ENCODE peak calls at places on chromosome 22, in ten cellular contexts. One of them, this sample, is unnamed.

GRCh38 chr22:23760056-23760455 is 2.7 kb upstream of the C22orf15 start:
- DNase-seq in stimulated activated CD4-positive, alpha-beta T cell treated with anti-CD3 and anti-CD28 coated beads, TNF-alpha, amount 100 ng/mL, for 24 hours: no peak
- DNase-seq in HuH-7.5: no peak
- DNase-seq in HT1080: no peak
- DNase-seq in coronary artery: no peak
- DNase-seq in kidney tubule cell: no peak
- DNase-seq in iris pigment epithelial cell: no peak
- DNase-seq in ovary: no peak
- DNase-seq in uterus: no peak
- DNase-seq in upper lobe of left lung: no peak
- DNase-seq in this sample: no peak

GRCh38 chr22:37747090-37747714 is 50.4 kb downstream of the TRIOBP start:
- DNase-seq in upper lobe of left lung: peak
- DNase-seq in kidney tubule cell: peak
- DNase-seq in uterus: peak
- DNase-seq in stimulated activated CD4-positive, alpha-beta T cell treated with anti-CD3 and anti-CD28 coated beads, TNF-alpha, amount 100 ng/mL, for 24 hours: no peak
- DNase-seq in iris pigment epithelial cell: peak
- DNase-seq in HT1080: peak
- DNase-seq in coronary artery: no peak
- DNase-seq in ovary: peak
- DNase-seq in HuH-7.5: no peak
- DNase-seq in this sample: no peak

GRCh38 chr22:30575011-30575671 is 676 bp upstream of the GAL3ST1 start:
- DNase-seq in uterus: peak
- DNase-seq in coronary artery: peak
- DNase-seq in kidney tubule cell: peak
- DNase-seq in stimulated activated CD4-positive, alpha-beta T cell treated with anti-CD3 and anti-CD28 coated beads, TNF-alpha, amount 100 ng/mL, for 24 hours: no peak
- DNase-seq in upper lobe of left lung: no peak
- DNase-seq in iris pigment epithelial cell: no peak
- DNase-seq in HT1080: no peak
- DNase-seq in HuH-7.5: peak
- DNase-seq in ovary: no peak
- DNase-seq in this sample: no peak

GRCh38 chr22:30879398-30879797 is 89.2 kb downstream of the MORC2 start:
- DNase-seq in HuH-7.5: no peak
- DNase-seq in upper lobe of left lung: no peak
- DNase-seq in HT1080: no peak
- DNase-seq in coronary artery: no peak
- DNase-seq in uterus: no peak
- DNase-seq in iris pigment epithelial cell: no peak
- DNase-seq in ovary: no peak
- DNase-seq in stimulated activated CD4-positive, alpha-beta T cell treated with anti-CD3 and anti-CD28 coated beads, TNF-alpha, amount 100 ng/mL, for 24 hours: no peak
- DNase-seq in kidney tubule cell: no peak
- DNase-seq in this sample: no peak

GRCh38 chr22:41524809-41525449 is 19.3 kb downstream of the POLR3H start:
- DNase-seq in upper lobe of left lung: peak
- DNase-seq in HuH-7.5: no peak
- DNase-seq in uterus: peak
- DNase-seq in ovary: peak
- DNase-seq in kidney tubule cell: peak
- DNase-seq in stimulated activated CD4-positive, alpha-beta T cell treated with anti-CD3 and anti-CD28 coated beads, TNF-alpha, amount 100 ng/mL, for 24 hours: no peak
- DNase-seq in iris pigment epithelial cell: peak
- DNase-seq in HT1080: no peak
- DNase-seq in coronary artery: no peak
- DNase-seq in this sample: no peak

GRCh38 chr22:40265783-40266182 is 80.5 kb upstream of the ADSL start:
- DNase-seq in ovary: no peak
- DNase-seq in stimulated activated CD4-positive, alpha-beta T cell treated with anti-CD3 and anti-CD28 coated beads, TNF-alpha, amount 100 ng/mL, for 24 hours: no peak
- DNase-seq in upper lobe of left lung: no peak
- DNase-seq in kidney tubule cell: peak
- DNase-seq in uterus: no peak
- DNase-seq in iris pigment epithelial cell: no peak
- DNase-seq in HuH-7.5: no peak
- DNase-seq in HT1080: peak
- DNase-seq in coronary artery: no peak
- DNase-seq in this sample: no peak

GRCh38 chr22:17243524-17243923 is 24.3 kb upstream of the ADA2 start:
- DNase-seq in stimulated activated CD4-positive, alpha-beta T cell treated with anti-CD3 and anti-CD28 coated beads, TNF-alpha, amount 100 ng/mL, for 24 hours: no peak
- DNase-seq in kidney tubule cell: peak
- DNase-seq in ovary: no peak
- DNase-seq in coronary artery: no peak
- DNase-seq in upper lobe of left lung: no peak
- DNase-seq in iris pigment epithelial cell: peak
- DNase-seq in uterus: no peak
- DNase-seq in HT1080: peak
- DNase-seq in HuH-7.5: no peak
- DNase-seq in this sample: no peak

GRCh38 chr22:45553333-45554039 is 50.8 kb downstream of the FBLN1 start:
- DNase-seq in iris pigment epithelial cell: peak
- DNase-seq in ovary: peak
- DNase-seq in HT1080: peak
- DNase-seq in stimulated activated CD4-positive, alpha-beta T cell treated with anti-CD3 and anti-CD28 coated beads, TNF-alpha, amount 100 ng/mL, for 24 hours: peak
- DNase-seq in coronary artery: peak
- DNase-seq in uterus: peak
- DNase-seq in upper lobe of left lung: peak
- DNase-seq in HuH-7.5: peak
- DNase-seq in kidney tubule cell: peak
- DNase-seq in this sample: peak

GRCh38 chr22:30381250-30381649 is 6.0 kb downstream of the RNF215 start:
- DNase-seq in ovary: no peak
- DNase-seq in kidney tubule cell: no peak
- DNase-seq in HuH-7.5: no peak
- DNase-seq in uterus: no peak
- DNase-seq in upper lobe of left lung: no peak
- DNase-seq in stimulated activated CD4-positive, alpha-beta T cell treated with anti-CD3 and anti-CD28 coated beads, TNF-alpha, amount 100 ng/mL, for 24 hours: no peak
- DNase-seq in HT1080: no peak
- DNase-seq in coronary artery: no peak
- DNase-seq in iris pigment epithelial cell: no peak
- DNase-seq in this sample: no peak

GRCh38 chr22:27711756-27712155 is 89.8 kb downstream of the MN1 start:
- DNase-seq in kidney tubule cell: no peak
- DNase-seq in HuH-7.5: no peak
- DNase-seq in coronary artery: no peak
- DNase-seq in ovary: no peak
- DNase-seq in uterus: no peak
- DNase-seq in upper lobe of left lung: no peak
- DNase-seq in iris pigment epithelial cell: no peak
- DNase-seq in HT1080: no peak
- DNase-seq in stimulated activated CD4-positive, alpha-beta T cell treated with anti-CD3 and anti-CD28 coated beads, TNF-alpha, amount 100 ng/mL, for 24 hours: no peak
- DNase-seq in this sample: no peak

GRCh38 chr22:24128631-24129601 is 52.4 kb upstream of the SUSD2 start:
- DNase-seq in stimulated activated CD4-positive, alpha-beta T cell treated with anti-CD3 and anti-CD28 coated beads, TNF-alpha, amount 100 ng/mL, for 24 hours: no peak
- DNase-seq in HT1080: no peak
- DNase-seq in ovary: no peak
- DNase-seq in upper lobe of left lung: no peak
- DNase-seq in HuH-7.5: no peak
- DNase-seq in iris pigment epithelial cell: no peak
- DNase-seq in uterus: no peak
- DNase-seq in coronary artery: no peak
- DNase-seq in kidney tubule cell: no peak
- DNase-seq in this sample: no peak

GRCh38 chr22:39208013-39208680 is 36.6 kb downstream of the PDGFB start:
- DNase-seq in HuH-7.5: no peak
- DNase-seq in iris pigment epithelial cell: no peak
- DNase-seq in HT1080: no peak
- DNase-seq in upper lobe of left lung: no peak
- DNase-seq in ovary: no peak
- DNase-seq in stimulated activated CD4-positive, alpha-beta T cell treated with anti-CD3 and anti-CD28 coated beads, TNF-alpha, amount 100 ng/mL, for 24 hours: no peak
- DNase-seq in kidney tubule cell: no peak
- DNase-seq in coronary artery: peak
- DNase-seq in uterus: no peak
- DNase-seq in this sample: no peak

GRCh38 chr22:36469094-36469710 is 12.2 kb downstream of the TXN2 start:
- DNase-seq in HuH-7.5: no peak
- DNase-seq in stimulated activated CD4-positive, alpha-beta T cell treated with anti-CD3 and anti-CD28 coated beads, TNF-alpha, amount 100 ng/mL, for 24 hours: no peak
- DNase-seq in coronary artery: peak
- DNase-seq in uterus: no peak
- DNase-seq in iris pigment epithelial cell: no peak
- DNase-seq in upper lobe of left lung: no peak
- DNase-seq in ovary: no peak
- DNase-seq in kidney tubule cell: no peak
- DNase-seq in HT1080: no peak
- DNase-seq in this sample: no peak

GRCh38 chr22:37777122-37777687 is 30.5 kb upstream of the GCAT start:
- DNase-seq in stimulated activated CD4-positive, alpha-beta T cell treated with anti-CD3 and anti-CD28 coated beads, TNF-alpha, amount 100 ng/mL, for 24 hours: no peak
- DNase-seq in coronary artery: no peak
- DNase-seq in HuH-7.5: no peak
- DNase-seq in upper lobe of left lung: no peak
- DNase-seq in kidney tubule cell: peak
- DNase-seq in iris pigment epithelial cell: peak
- DNase-seq in ovary: no peak
- DNase-seq in uterus: peak
- DNase-seq in HT1080: peak
- DNase-seq in this sample: peak

GRCh38 chr22:22759889-22760546 is 115.6 kb downstream of the GGTLC2 start:
- DNase-seq in ovary: no peak
- DNase-seq in iris pigment epithelial cell: no peak
- DNase-seq in uterus: no peak
- DNase-seq in coronary artery: peak
- DNase-seq in HT1080: no peak
- DNase-seq in stimulated activated CD4-positive, alpha-beta T cell treated with anti-CD3 and anti-CD28 coated beads, TNF-alpha, amount 100 ng/mL, for 24 hours: no peak
- DNase-seq in upper lobe of left lung: no peak
- DNase-seq in kidney tubule cell: no peak
- DNase-seq in HuH-7.5: no peak
- DNase-seq in this sample: no peak

GRCh38 chr22:38709306-38709705 is 3.6 kb downstream of the GTPBP1 start:
- DNase-seq in kidney tubule cell: no peak
- DNase-seq in coronary artery: no peak
- DNase-seq in HuH-7.5: no peak
- DNase-seq in HT1080: no peak
- DNase-seq in upper lobe of left lung: no peak
- DNase-seq in stimulated activated CD4-positive, alpha-beta T cell treated with anti-CD3 and anti-CD28 coated beads, TNF-alpha, amount 100 ng/mL, for 24 hours: no peak
- DNase-seq in iris pigment epithelial cell: no peak
- DNase-seq in ovary: no peak
- DNase-seq in uterus: no peak
- DNase-seq in this sample: no peak

GRCh38 chr22:38427940-38428339 is 27.1 kb downstream of the KCNJ4 start:
- DNase-seq in uterus: no peak
- DNase-seq in HuH-7.5: no peak
- DNase-seq in iris pigment epithelial cell: no peak
- DNase-seq in stimulated activated CD4-positive, alpha-beta T cell treated with anti-CD3 and anti-CD28 coated beads, TNF-alpha, amount 100 ng/mL, for 24 hours: no peak
- DNase-seq in kidney tubule cell: no peak
- DNase-seq in ovary: no peak
- DNase-seq in upper lobe of left lung: no peak
- DNase-seq in HT1080: no peak
- DNase-seq in coronary artery: no peak
- DNase-seq in this sample: no peak

GRCh38 chr22:37894939-37895670 is 11.0 kb upstream of the MICALL1 start:
- DNase-seq in uterus: no peak
- DNase-seq in ovary: no peak
- DNase-seq in upper lobe of left lung: no peak
- DNase-seq in HuH-7.5: no peak
- DNase-seq in coronary artery: no peak
- DNase-seq in kidney tubule cell: no peak
- DNase-seq in iris pigment epithelial cell: no peak
- DNase-seq in stimulated activated CD4-positive, alpha-beta T cell treated with anti-CD3 and anti-CD28 coated beads, TNF-alpha, amount 100 ng/mL, for 24 hours: no peak
- DNase-seq in HT1080: no peak
- DNase-seq in this sample: no peak

GRCh38 chr22:43635101-43635500 is 177.0 kb downstream of the EFCAB6 start:
- DNase-seq in ovary: no peak
- DNase-seq in upper lobe of left lung: no peak
- DNase-seq in HT1080: no peak
- DNase-seq in uterus: no peak
- DNase-seq in kidney tubule cell: no peak
- DNase-seq in iris pigment epithelial cell: no peak
- DNase-seq in HuH-7.5: no peak
- DNase-seq in stimulated activated CD4-positive, alpha-beta T cell treated with anti-CD3 and anti-CD28 coated beads, TNF-alpha, amount 100 ng/mL, for 24 hours: no peak
- DNase-seq in coronary artery: no peak
- DNase-seq in this sample: no peak

GRCh38 chr22:45603631-45604030 is 68.0 kb upstream of the ATXN10 start:
- DNase-seq in upper lobe of left lung: no peak
- DNase-seq in kidney tubule cell: peak
- DNase-seq in HT1080: no peak
- DNase-seq in uterus: no peak
- DNase-seq in ovary: no peak
- DNase-seq in iris pigment epithelial cell: no peak
- DNase-seq in HuH-7.5: no peak
- DNase-seq in stimulated activated CD4-positive, alpha-beta T cell treated with anti-CD3 and anti-CD28 coated beads, TNF-alpha, amount 100 ng/mL, for 24 hours: no peak
- DNase-seq in coronary artery: no peak
- DNase-seq in this sample: no peak

GRCh38 chr22:39283312-39284141 is 35.9 kb downstream of the RPL3 start:
- DNase-seq in upper lobe of left lung: no peak
- DNase-seq in ovary: no peak
- DNase-seq in HuH-7.5: no peak
- DNase-seq in stimulated activated CD4-positive, alpha-beta T cell treated with anti-CD3 and anti-CD28 coated beads, TNF-alpha, amount 100 ng/mL, for 24 hours: no peak
- DNase-seq in coronary artery: peak
- DNase-seq in iris pigment epithelial cell: peak
- DNase-seq in uterus: peak
- DNase-seq in HT1080: no peak
- DNase-seq in kidney tubule cell: peak
- DNase-seq in this sample: peak

GRCh38 chr22:38218661-38219331 is 17.0 kb downstream of the MAFF start:
- DNase-seq in coronary artery: peak
- DNase-seq in HuH-7.5: peak
- DNase-seq in kidney tubule cell: peak
- DNase-seq in iris pigment epithelial cell: peak
- DNase-seq in upper lobe of left lung: peak
- DNase-seq in ovary: peak
- DNase-seq in HT1080: peak
- DNase-seq in stimulated activated CD4-positive, alpha-beta T cell treated with anti-CD3 and anti-CD28 coated beads, TNF-alpha, amount 100 ng/mL, for 24 hours: no peak
- DNase-seq in uterus: peak
- DNase-seq in this sample: peak